ENCODE peak calls at places on chromosomes 11 and 22, in six cellular contexts. B is fibroblast of pulmonary artery, M is GM12878, J is HL-60, Y is mucosa of descending colon, E is endothelial cell of umbilical vein. S is an unnamed sample.

GRCh38 chr11:86484164-86484794 is 109.6 kb downstream of the CCDC81 start:
- DNase-seq in B (peak), M (no peak), J (no peak), Y (no peak), E (peak), S (peak)

GRCh38 chr22:33389927-33390326 is 331.7 kb upstream of the SYN3 start:
- DNase-seq in B (peak), M (no peak), J (no peak), Y (no peak), E (no peak), S (no peak)

GRCh38 chr22:22890085-22890484 is 2.5 kb downstream of the IGLL5 start:
- DNase-seq in B (no peak), M (no peak), J (no peak), Y (no peak), E (no peak), S (no peak)

GRCh38 chr22:44523981-44524759 is 26.1 kb upstream of the RTL6 start:
- DNase-seq in B (peak), M (no peak), J (no peak), Y (peak), E (no peak), S (peak)

GRCh38 chr11:13446444-13446843 is 16.6 kb downstream of the BTBD10 start:
- DNase-seq in B (peak), M (no peak), J (no peak), Y (no peak), E (peak), S (peak)

GRCh38 chr11:67364783-67365525 is 8.4 kb downstream of the CLCF1 start:
- DNase-seq in B (no peak), M (no peak), J (no peak), Y (no peak), E (no peak), S (no peak)

GRCh38 chr22:40502919-40503318 is 132.5 kb downstream of the SGSM3 start:
- DNase-seq in B (no peak), M (no peak), J (no peak), Y (no peak), E (no peak), S (no peak)

GRCh38 chr11:55726715-55727324 is 46.4 kb upstream of the OR5D13 start:
- DNase-seq in B (no peak), M (no peak), J (no peak), Y (no peak), E (no peak), S (no peak)

GRCh38 chr11:94656968-94657367 is 89.8 kb downstream of the PIWIL4 start:
- DNase-seq in B (no peak), M (no peak), J (no peak), Y (no peak), E (no peak), S (no peak)

DNA sequence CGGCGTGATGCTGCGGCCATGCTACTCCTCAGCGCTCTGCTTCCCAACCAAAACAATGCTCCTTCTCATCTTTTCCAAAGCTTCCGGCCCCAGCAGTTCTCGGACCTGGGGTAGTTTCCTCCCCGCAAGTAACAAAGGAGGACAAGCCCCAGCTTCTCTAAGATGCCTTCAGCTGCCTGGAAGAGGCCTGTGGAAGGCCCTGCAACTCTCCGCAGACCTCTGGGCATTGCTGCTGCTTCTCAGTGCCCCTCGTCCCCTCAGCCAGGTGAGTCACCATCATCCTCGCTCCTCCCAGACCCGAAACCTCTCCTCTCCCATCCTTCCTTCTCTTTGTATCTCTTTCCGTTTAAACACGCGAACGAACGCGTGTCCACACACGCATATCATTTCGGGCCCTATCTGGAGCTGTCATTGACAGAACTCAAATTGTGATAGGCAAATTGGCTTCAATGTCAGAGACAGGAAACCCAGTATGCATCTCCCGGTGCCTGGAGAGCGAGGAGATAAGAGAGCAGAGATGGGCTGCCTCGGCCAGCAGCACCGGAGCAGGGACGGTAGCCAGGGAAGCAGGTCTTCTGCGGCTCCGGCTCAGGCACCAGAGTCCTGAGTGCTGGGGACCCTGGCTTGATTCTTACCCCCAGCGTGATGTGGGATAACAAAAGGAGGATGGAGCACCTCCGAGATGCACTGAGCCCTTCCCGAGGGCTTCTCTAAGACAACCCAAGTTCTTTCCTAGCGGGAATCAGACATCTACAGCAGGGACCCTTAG is 22.0 kb upstream of the JAM3 start:
- DNase-seq in B (no peak), M (no peak), J (no peak), Y (no peak), E (no peak), S (no peak)
- H3K4me3 ChIP-seq in B (peak), M (no peak), J (no peak), Y (no peak), E (no peak), S (no peak)

GRCh38 chr11:68750988-68751325 is 363 bp downstream of the TESMIN start:
- DNase-seq in B (no peak), M (no peak), J (no peak), Y (no peak), E (no peak), S (no peak)

GRCh38 chr11:68753300-68753699 is 2.0 kb upstream of the TESMIN start:
- DNase-seq in B (no peak), M (no peak), J (no peak), Y (no peak), E (no peak), S (no peak)

GRCh38 chr11:68750197-68750987 is 928 bp downstream of the TESMIN start:
- DNase-seq in B (no peak), M (no peak), J (no peak), Y (peak), E (no peak), S (no peak)

GRCh38 chr11:68749501-68750196 is 1.7 kb downstream of the TESMIN start:
- DNase-seq in B (peak), M (no peak), J (no peak), Y (no peak), E (no peak), S (peak)

DNA sequence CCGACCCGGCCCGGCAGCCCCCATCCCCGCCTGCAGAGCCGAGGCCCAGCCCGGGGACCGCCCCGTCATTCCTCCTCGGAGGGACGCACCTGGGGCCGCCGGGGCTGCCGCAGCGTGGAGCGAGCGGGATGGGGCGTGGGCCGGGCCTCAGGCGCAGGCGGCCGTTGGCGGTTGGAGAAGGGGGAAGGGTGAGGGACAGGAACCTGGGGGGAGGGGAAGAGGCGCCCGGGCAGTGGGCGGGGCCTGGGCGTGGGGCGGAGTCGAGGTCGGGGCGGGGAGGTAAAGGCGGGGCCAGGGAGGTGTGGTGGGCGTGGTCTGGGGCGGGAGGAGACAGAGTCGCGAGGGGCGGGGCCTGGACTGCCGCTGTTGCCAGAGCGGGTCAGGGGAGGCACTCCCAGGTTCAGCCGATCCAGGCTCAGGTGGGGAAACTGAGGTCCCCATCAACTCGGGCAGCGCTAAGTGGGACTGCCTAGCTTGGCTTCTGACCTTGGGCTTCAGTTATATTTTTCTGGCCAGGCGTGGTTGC is at the start of gene TESMIN:
- DNase-seq in B (peak), M (peak), J (peak), Y (peak), E (peak), S (peak)
- TF ChIP-seq CTCF in B (no peak), M (no peak), J (no peak), Y (no peak), E (no peak), S (no peak)

GRCh38 chr22:46653596-46653995 is 33.4 kb downstream of the GRAMD4 start:
- DNase-seq in B (no peak), M (peak), J (no peak), Y (peak), E (no peak), S (no peak)
- H3K4me3 ChIP-seq in B (no peak), M (no peak), J (no peak), Y (no peak), E (no peak), S (no peak)

GRCh38 chr11:70226967-70227366 is 23.9 kb downstream of the FADD start:
- DNase-seq in B (no peak), M (no peak), J (no peak), Y (no peak), E (no peak), S (no peak)
- TF ChIP-seq CTCF in B (peak), M (peak), J (peak), Y (no peak), E (peak), S (no peak)

DNA sequence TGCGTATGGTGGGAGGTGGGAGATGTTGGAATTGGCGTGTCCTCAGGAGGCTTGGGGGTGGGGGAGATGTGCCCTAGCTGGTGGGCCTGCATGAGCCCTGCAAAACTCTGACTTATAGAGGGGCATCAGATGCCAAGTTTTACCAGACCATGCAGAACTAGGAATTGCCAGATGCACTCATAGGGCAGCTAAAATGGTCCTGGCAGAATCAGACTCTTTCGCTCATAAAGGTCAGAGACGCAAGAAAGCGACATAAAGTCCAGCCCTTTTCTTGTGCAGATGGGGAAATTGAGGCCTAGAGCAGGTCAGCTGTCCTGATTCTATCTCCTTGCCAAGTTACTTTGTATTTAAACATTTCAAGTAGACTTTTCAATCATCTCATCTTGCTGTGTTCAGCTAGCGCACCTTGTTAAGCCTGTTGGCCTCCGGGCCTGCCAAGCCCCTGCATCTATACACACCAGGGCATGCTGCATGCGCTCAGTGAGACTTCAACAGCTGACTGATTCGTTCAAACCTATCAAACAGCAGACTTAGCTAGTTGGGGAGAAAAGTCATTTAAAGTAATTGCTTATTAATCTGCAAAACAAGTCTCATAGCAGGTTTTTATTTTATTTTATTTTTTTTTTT is 34.1 kb upstream of the EHF start:
- DNase-seq in B (no peak), M (no peak), J (no peak), Y (no peak), E (no peak), S (no peak)
- H3K4me3 ChIP-seq in B (no peak), M (no peak), J (no peak), Y (no peak), E (no peak), S (no peak)

GRCh38 chr11:44727114-44727372 is 281 bp downstream of the TSPAN18 start:
- DNase-seq in B (no peak), M (no peak), J (no peak), Y (no peak), E (no peak), S (no peak)

GRCh38 chr11:44726278-44727113 is at the start of gene TSPAN18:
- DNase-seq in B (no peak), M (peak), J (no peak), Y (no peak), E (no peak), S (no peak)

GRCh38 chr11:44728085-44728410 is 1.3 kb downstream of the TSPAN18 start:
- DNase-seq in B (no peak), M (no peak), J (no peak), Y (no peak), E (no peak), S (no peak)

GRCh38 chr11:44728491-44728910 is 1.7 kb downstream of the TSPAN18 start:
- DNase-seq in B (no peak), M (no peak), J (no peak), Y (no peak), E (peak), S (no peak)

DNA sequence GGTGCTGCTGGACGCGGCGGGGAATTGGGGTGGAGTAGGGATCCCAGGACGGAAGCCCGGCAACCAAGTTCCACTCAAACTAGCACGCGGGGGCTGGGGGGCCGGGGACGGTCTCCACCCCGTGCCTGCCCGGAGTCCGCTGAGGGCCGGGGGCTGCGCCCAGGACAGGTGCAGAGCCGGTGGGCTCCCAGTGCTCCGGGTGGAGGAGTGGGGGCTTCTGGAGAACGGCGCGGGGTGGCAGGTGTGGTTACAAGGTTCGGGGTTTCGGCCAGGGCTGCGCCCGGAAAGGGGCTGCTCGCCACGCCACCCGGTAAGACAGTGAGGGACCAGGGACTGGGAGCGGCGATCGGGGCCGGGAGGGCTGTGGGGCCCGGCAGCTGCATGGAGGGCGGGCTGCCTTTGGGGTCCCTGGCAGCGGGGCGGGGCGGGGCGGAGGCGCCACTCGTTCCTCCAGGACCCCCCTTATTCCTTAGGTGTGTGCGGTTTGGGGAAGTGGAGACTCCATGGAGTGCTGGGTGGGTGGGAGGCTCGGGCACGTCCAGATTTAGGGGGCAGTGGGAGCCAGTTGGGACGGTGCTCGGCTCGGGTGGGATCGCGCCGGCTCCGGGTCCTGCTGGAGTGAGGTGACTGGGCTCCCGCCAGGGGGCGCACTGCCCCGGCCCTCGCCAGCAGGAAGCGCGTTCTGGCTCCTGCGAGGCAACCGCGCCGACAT is 767 bp downstream of the TSPAN18 start:
- DNase-seq in B (peak), M (no peak), J (peak), Y (peak), E (peak), S (peak)
- TF ChIP-seq CTCF in B (peak), M (peak), J (peak), Y (peak), E (peak), S (peak)

GRCh38 chr22:42385691-42386090 is 46.5 kb downstream of the NFAM1 start:
- DNase-seq in B (no peak), M (no peak), J (no peak), Y (no peak), E (no peak), S (no peak)

GRCh38 chr22:42384506-42384905 is 47.7 kb downstream of the NFAM1 start:
- DNase-seq in B (no peak), M (no peak), J (no peak), Y (no peak), E (no peak), S (no peak)

GRCh38 chr22:42389137-42389536 is 43.1 kb downstream of the NFAM1 start:
- DNase-seq in B (no peak), M (no peak), J (no peak), Y (no peak), E (no peak), S (no peak)

GRCh38 chr22:42387631-42388030 is 44.6 kb downstream of the NFAM1 start:
- DNase-seq in B (no peak), M (no peak), J (no peak), Y (no peak), E (no peak), S (no peak)

DNA sequence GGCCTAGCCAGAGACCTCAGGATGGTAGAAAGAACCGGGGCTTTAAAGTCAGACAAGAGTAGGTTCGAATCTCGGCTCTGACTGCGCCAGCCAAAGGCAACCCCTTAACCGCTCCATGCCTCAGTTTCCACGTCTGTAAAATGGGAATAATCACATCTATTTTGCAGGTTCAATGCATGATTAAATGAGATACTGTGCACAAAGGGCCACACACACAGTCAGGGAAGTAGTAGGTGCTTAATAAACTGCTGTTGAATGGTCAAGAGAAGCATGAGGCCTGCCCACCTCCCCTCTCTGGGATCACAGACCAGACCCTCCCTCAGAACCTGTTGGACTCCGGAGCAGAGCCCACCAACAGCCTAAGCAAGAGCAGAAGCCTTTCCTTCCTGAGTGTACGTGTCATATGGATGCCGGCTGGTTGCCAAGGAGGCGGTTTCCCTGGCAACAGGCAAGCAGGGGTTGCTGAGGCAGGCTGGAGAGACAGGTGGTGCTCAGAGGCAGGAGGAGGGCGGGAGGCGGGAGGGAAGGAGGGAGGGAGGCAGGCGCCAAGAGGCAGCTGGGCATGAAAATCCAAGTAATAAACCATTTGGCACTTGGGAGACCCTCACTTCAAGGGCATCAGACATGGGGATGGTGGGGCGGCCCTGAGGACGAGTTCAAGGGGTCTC is 43.9 kb downstream of the NFAM1 start:
- DNase-seq in B (peak), M (no peak), J (no peak), Y (no peak), E (no peak), S (no peak)
- H3K4me3 ChIP-seq in B (no peak), M (no peak), J (no peak), Y (no peak), E (no peak), S (no peak)